ENCODE peak calls at places on chromosomes 5 and 9, in six cellular contexts. O, Q, V, A, W and D are unnamed samples.
A peak's percentile ranks its signal among the peaks of the same experiment; 100 is the strongest.

GRCh38 chr5:65766781-65767180 is 44.8 kb downstream of the NLN start:
- DNase-seq in A (no peak), Q (no peak), V (no peak), W (no peak), O (no peak), D (no peak)

GRCh38 chr5:149684371-149684770 is 45.7 kb upstream of the PPARGC1B start:
- DNase-seq in V (no peak), O (no peak), W (no peak), Q (no peak), A (no peak), D (no peak)

GRCh38 chr5:2610986-2611385 is 140.5 kb downstream of the IRX2 start:
- DNase-seq in Q (no peak), V (no peak), A (no peak), W (no peak), O (no peak), D (no peak)

GRCh38 chr5:57839025-57839424 is 356.4 kb upstream of the ACTBL2 start:
- DNase-seq in O (no peak), A (no peak), Q (no peak), W (no peak), V (no peak), D (no peak)

GRCh38 chr9:115393976-115394775 is 276.2 kb upstream of the TNC start:
- DNase-seq in A (peak; percentile 26), Q (peak; percentile 20), O (no peak), V (no peak), W (no peak), D (no peak)

GRCh38 chr9:114163517-114163924 is 8.2 kb downstream of the COL27A1 start:
- DNase-seq in W (peak; percentile 48), O (peak; percentile 70), V (no peak), Q (peak; percentile 30), A (peak; percentile 79), D (no peak)

GRCh38 chr9:86202338-86202882 is 57.0 kb downstream of the C9orf153 start:
- DNase-seq in A (peak; percentile 61), O (peak; percentile 56), W (peak; percentile 20), V (peak; percentile 60), Q (peak; percentile 64), D (no peak)

GRCh38 chr9:111860443-111860842 is 36.2 kb upstream of the UGCG start:
- DNase-seq in A (no peak), V (no peak), Q (no peak), W (no peak), O (no peak), D (no peak)

GRCh38 chr5:169723103-169723831 is 86.2 kb downstream of the DOCK2 start:
- DNase-seq in W (no peak), A (no peak), V (no peak), O (no peak), Q (peak; percentile 32), D (no peak)

GRCh38 chr5:79001471-79001870 is 16.4 kb upstream of the ARSB start:
- DNase-seq in Q (no peak), A (peak; percentile 11), O (no peak), W (no peak), V (no peak), D (no peak)

GRCh38 chr9:14021871-14022525 is 291.9 kb downstream of the NFIB start:
- DNase-seq in W (no peak), A (peak; percentile 62), O (no peak), Q (peak; percentile 77), V (no peak), D (no peak)

GRCh38 chr9:88173378-88173999 is 35.2 kb upstream of the SPATA31C2 start:
- DNase-seq in Q (peak; percentile 87), A (peak; percentile 71), W (peak; percentile 39), O (peak; percentile 54), V (peak; percentile 82), D (no peak)

GRCh38 chr5:151202381-151203139 is 21.3 kb downstream of the CCDC69 start:
- DNase-seq in O (no peak), A (peak; percentile 10), Q (peak; percentile 99), V (peak; percentile 48), W (no peak), D (no peak)

GRCh38 chr5:159893020-159893695 is 23.1 kb upstream of the ADRA1B start:
- DNase-seq in O (no peak), V (no peak), A (no peak), Q (no peak), W (no peak), D (no peak)

GRCh38 chr5:107576736-107577440 is 93.8 kb downstream of the EFNA5 start:
- DNase-seq in V (no peak), Q (peak; percentile 92), O (no peak), A (no peak), W (no peak), D (no peak)

GRCh38 chr9:134689320-134690181 is 47.9 kb downstream of the COL5A1 start:
- DNase-seq in Q (peak; percentile 48), O (peak; percentile 88), W (peak; percentile 88), A (peak; percentile 51), V (peak; percentile 17), D (no peak)

GRCh38 chr9:132575005-132575609 is 7.3 kb upstream of the BARHL1 start:
- DNase-seq in A (peak; percentile 59), O (peak; percentile 93), W (peak; percentile 92), Q (peak; percentile 73), V (peak; percentile 79), D (peak; percentile 86)

GRCh38 chr9:72586388-72587160 is 65.2 kb downstream of the TMC1 start:
- DNase-seq in A (peak; percentile 67), V (no peak), O (no peak), Q (peak; percentile 98), W (no peak), D (no peak)

GRCh38 chr5:90783460-90784333 is 225.1 kb downstream of the ADGRV1 start:
- DNase-seq in A (peak; percentile 69), O (peak; percentile 43), Q (peak; percentile 78), W (peak; percentile 74), V (peak; percentile 59), D (peak; percentile 82)

GRCh38 chr9:72029986-72030385 is 30.4 kb downstream of the C9orf57 start:
- DNase-seq in W (no peak), V (no peak), O (no peak), A (no peak), Q (no peak), D (no peak)

GRCh38 chr9:115939065-115939765 is 214.4 kb upstream of the PAPPA start:
- DNase-seq in V (no peak), Q (peak; percentile 77), O (no peak), A (peak; percentile 59), W (no peak), D (no peak)

GRCh38 chr9:77807295-77807694 is 159.2 kb upstream of the GNA14 start:
- DNase-seq in A (peak; percentile 73), V (no peak), W (no peak), Q (peak; percentile 92), O (no peak), D (no peak)

GRCh38 chr9:1096155-1096964 is 46.2 kb downstream of the DMRT2 start:
- DNase-seq in W (no peak), A (no peak), Q (no peak), O (no peak), V (no peak), D (no peak)

GRCh38 chr9:20315672-20316071 is 306.6 kb downstream of the MLLT3 start:
- DNase-seq in A (peak; percentile 89), O (no peak), V (no peak), Q (peak; percentile 51), W (no peak), D (no peak)

GRCh38 chr5:61625682-61626620 is 293.9 kb downstream of the ZSWIM6 start:
- DNase-seq in V (no peak), W (peak; percentile 62), Q (no peak), A (peak; percentile 50), O (no peak), D (peak; percentile 34)

GRCh38 chr5:36457511-36458260 is 148.7 kb upstream of the SLC1A3 start:
- DNase-seq in A (peak; percentile 52), V (no peak), W (no peak), Q (no peak), O (no peak), D (no peak)

DNA sequence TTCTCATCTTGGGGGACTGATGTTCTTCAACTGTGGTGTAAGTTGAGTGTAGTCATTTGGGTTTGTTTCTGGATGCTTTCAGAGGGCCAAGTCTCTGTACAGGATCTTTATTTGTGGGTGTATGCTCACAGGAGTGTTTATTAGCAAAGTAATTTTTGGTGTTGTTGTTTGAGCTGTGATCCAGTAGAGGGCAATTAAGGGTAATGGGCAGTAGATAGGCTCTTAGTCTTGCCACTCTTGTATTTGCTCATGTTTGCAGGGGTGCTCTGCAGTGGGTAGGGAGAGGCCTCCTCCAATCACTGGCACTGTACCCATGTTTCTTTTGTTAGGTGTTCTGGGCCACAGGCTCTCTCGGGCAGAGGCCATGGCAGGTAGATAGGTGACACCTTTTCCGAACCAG is 45.9 kb upstream of the ITGA2 start:
- DNase-seq in V (peak; percentile 4), Q (no peak), O (no peak), W (no peak), A (no peak), D (no peak)
- TF ChIP-seq CTCF in V (peak; percentile 42), Q (peak; percentile 10), O (peak; percentile 15), W (no peak), A (peak; percentile 14), D (no peak)

GRCh38 chr5:171926311-171926710 is 80.1 kb downstream of the FBXW11 start:
- DNase-seq in O (no peak), Q (no peak), A (no peak), V (no peak), W (no peak), D (no peak)

GRCh38 chr5:171924493-171925122 is 81.8 kb downstream of the FBXW11 start:
- DNase-seq in A (no peak), W (no peak), V (peak; percentile 11), Q (no peak), O (no peak), D (no peak)

GRCh38 chr5:171931163-171931562 is 75.3 kb downstream of the FBXW11 start:
- DNase-seq in A (no peak), W (no peak), O (no peak), Q (no peak), V (no peak), D (no peak)

GRCh38 chr5:171927345-171927941 is 79.0 kb downstream of the FBXW11 start:
- DNase-seq in Q (no peak), W (no peak), O (no peak), A (peak; percentile 14), V (peak; percentile 12), D (no peak)
- TF ChIP-seq CTCF in Q (peak; percentile 44), W (peak; percentile 51), O (peak; percentile 58), A (peak; percentile 56), V (peak; percentile 82), D (peak; percentile 62)

GRCh38 chr9:137711678-137712105 is 92.9 kb downstream of the EHMT1 start:
- DNase-seq in A (no peak), W (no peak), Q (no peak), V (no peak), O (no peak), D (no peak)
- TF ChIP-seq CTCF in A (no peak), W (no peak), Q (no peak), V (peak; percentile 49), O (no peak), D (no peak)

GRCh38 chr9:93479726-93480125 is 26.3 kb upstream of the FAM120AOS start:
- DNase-seq in O (no peak), V (no peak), W (no peak), Q (no peak), A (no peak), D (no peak)

GRCh38 chr9:93480262-93480661 is 26.9 kb upstream of the FAM120AOS start:
- DNase-seq in O (peak; percentile 47), V (no peak), A (no peak), Q (no peak), W (no peak), D (no peak)

GRCh38 chr9:93483497-93483896 is 30.1 kb upstream of the FAM120AOS start:
- DNase-seq in V (no peak), Q (no peak), W (no peak), O (no peak), A (no peak), D (no peak)

GRCh38 chr9:93477397-93477796 is 24.0 kb upstream of the FAM120AOS start:
- DNase-seq in Q (no peak), V (no peak), W (no peak), A (no peak), O (no peak), D (no peak)

GRCh38 chr9:93480728-93481324 is 27.4 kb upstream of the FAM120AOS start:
- DNase-seq in W (no peak), V (no peak), A (no peak), O (peak; percentile 39), Q (no peak), D (no peak)
- TF ChIP-seq CTCF in W (no peak), V (no peak), A (no peak), O (no peak), Q (no peak), D (no peak)